ENCODE peak calls at places on chromosomes 4 and X, in six cellular contexts. One of them, this sample, is unnamed. For H3K9me3 and H3K36me3, the result is how much of the 10 kb centered on the place peaks cover.

GRCh38 chrX:18426004-18426320 is 554 bp downstream of the CDKL5 start:
- DNase-seq in CD8-positive, alpha-beta memory T cell: no peak
- DNase-seq in uterus: no peak
- DNase-seq in MM.1S: no peak
- DNase-seq in neuronal stem cell: no peak
- DNase-seq in PC-3: no peak
- DNase-seq in this sample: no peak

GRCh38 chr4:52081216-52081615 is 30.1 kb downstream of the SPATA18 start:
- DNase-seq in CD8-positive, alpha-beta memory T cell: no peak
- DNase-seq in PC-3: no peak
- DNase-seq in neuronal stem cell: no peak
- DNase-seq in MM.1S: no peak
- DNase-seq in uterus: no peak
- DNase-seq in this sample: no peak

GRCh38 chrX:13515181-13515930 is 54.0 kb upstream of the EGFL6 start:
- DNase-seq in uterus: no peak
- DNase-seq in PC-3: no peak
- DNase-seq in CD8-positive, alpha-beta memory T cell: no peak
- DNase-seq in neuronal stem cell: no peak
- DNase-seq in MM.1S: no peak
- DNase-seq in this sample: no peak

GRCh38 chr4:67273676-67274075 is 271.6 kb downstream of the CENPC start:
- DNase-seq in neuronal stem cell: no peak
- DNase-seq in PC-3: peak
- DNase-seq in MM.1S: no peak
- DNase-seq in CD8-positive, alpha-beta memory T cell: no peak
- DNase-seq in uterus: no peak
- DNase-seq in this sample: no peak

GRCh38 chr4:133320576-133321170 is 171.6 kb downstream of the PCDH10 start:
- DNase-seq in neuronal stem cell: peak
- DNase-seq in uterus: no peak
- DNase-seq in MM.1S: peak
- DNase-seq in PC-3: peak
- DNase-seq in CD8-positive, alpha-beta memory T cell: no peak
- DNase-seq in this sample: no peak

GRCh38 chrX:154305481-154306205 is 10.0 kb downstream of the TKTL1 start:
- DNase-seq in uterus: no peak
- DNase-seq in neuronal stem cell: no peak
- DNase-seq in MM.1S: no peak
- DNase-seq in PC-3: no peak
- DNase-seq in CD8-positive, alpha-beta memory T cell: no peak
- DNase-seq in this sample: no peak

GRCh38 chrX:153635788-153636668 is 11.0 kb upstream of the DUSP9 start:
- DNase-seq in neuronal stem cell: no peak
- DNase-seq in uterus: peak
- DNase-seq in MM.1S: peak
- DNase-seq in PC-3: peak
- DNase-seq in CD8-positive, alpha-beta memory T cell: no peak
- DNase-seq in this sample: no peak

GRCh38 chr4:8745036-8745827 is 126.4 kb downstream of the HMX1 start:
- DNase-seq in MM.1S: no peak
- DNase-seq in CD8-positive, alpha-beta memory T cell: no peak
- DNase-seq in PC-3: no peak
- DNase-seq in neuronal stem cell: no peak
- DNase-seq in uterus: peak
- DNase-seq in this sample: no peak

GRCh38 chr4:36414248-36414647 is 132.8 kb downstream of the DTHD1 start:
- DNase-seq in neuronal stem cell: no peak
- DNase-seq in CD8-positive, alpha-beta memory T cell: no peak
- DNase-seq in MM.1S: peak
- DNase-seq in uterus: no peak
- DNase-seq in PC-3: peak
- DNase-seq in this sample: no peak

GRCh38 chr4:111154924-111155323 is 532.0 kb upstream of the PITX2 start:
- DNase-seq in PC-3: no peak
- DNase-seq in CD8-positive, alpha-beta memory T cell: no peak
- DNase-seq in MM.1S: no peak
- DNase-seq in neuronal stem cell: no peak
- DNase-seq in uterus: no peak
- DNase-seq in this sample: no peak

GRCh38 chr4:16642897-16643296 is 255.5 kb downstream of the LDB2 start:
- DNase-seq in MM.1S: peak
- DNase-seq in uterus: no peak
- DNase-seq in CD8-positive, alpha-beta memory T cell: no peak
- DNase-seq in PC-3: peak
- DNase-seq in neuronal stem cell: no peak
- DNase-seq in this sample: no peak

GRCh38 chr4:3123201-3123671 is 48.8 kb downstream of the HTT start:
- DNase-seq in uterus: no peak
- DNase-seq in MM.1S: no peak
- DNase-seq in PC-3: no peak
- DNase-seq in CD8-positive, alpha-beta memory T cell: no peak
- DNase-seq in neuronal stem cell: no peak
- DNase-seq in this sample: no peak

GRCh38 chr4:59537231-59537886 is 1662.8 kb upstream of the ADGRL3 start:
- DNase-seq in CD8-positive, alpha-beta memory T cell: no peak
- DNase-seq in neuronal stem cell: no peak
- DNase-seq in MM.1S: no peak
- DNase-seq in PC-3: peak
- DNase-seq in uterus: no peak
- DNase-seq in this sample: no peak

GRCh38 chrX:152881289-152881688 is 16.6 kb upstream of the ZNF185 start:
- DNase-seq in uterus: no peak
- DNase-seq in MM.1S: no peak
- DNase-seq in neuronal stem cell: no peak
- DNase-seq in CD8-positive, alpha-beta memory T cell: no peak
- DNase-seq in PC-3: no peak
- DNase-seq in this sample: no peak

GRCh38 chrX:153598541-153599191 is at the start of gene CCNQ:
- DNase-seq in CD8-positive, alpha-beta memory T cell: peak
- DNase-seq in neuronal stem cell: no peak
- DNase-seq in PC-3: peak
- DNase-seq in MM.1S: peak
- DNase-seq in uterus: no peak
- DNase-seq in this sample: no peak

GRCh38 chr4:165580379-165580905 is 201.6 kb downstream of the CPE start:
- DNase-seq in uterus: no peak
- DNase-seq in PC-3: peak
- DNase-seq in neuronal stem cell: no peak
- DNase-seq in CD8-positive, alpha-beta memory T cell: no peak
- DNase-seq in MM.1S: no peak
- DNase-seq in this sample: no peak

GRCh38 chr4:79959652-79960051 is 113.4 kb downstream of the ANTXR2 start:
- DNase-seq in neuronal stem cell: peak
- DNase-seq in MM.1S: no peak
- DNase-seq in PC-3: no peak
- DNase-seq in uterus: no peak
- DNase-seq in CD8-positive, alpha-beta memory T cell: no peak
- DNase-seq in this sample: no peak

GRCh38 chr4:104491396-104491821 is 3.3 kb downstream of the CXXC4 start:
- DNase-seq in MM.1S: no peak
- DNase-seq in CD8-positive, alpha-beta memory T cell: peak
- DNase-seq in PC-3: no peak
- DNase-seq in uterus: peak
- DNase-seq in neuronal stem cell: peak
- DNase-seq in this sample: no peak

GRCh38 chrX:109352121-109352556 is 129.7 kb downstream of the GUCY2F start:
- DNase-seq in uterus: no peak
- DNase-seq in neuronal stem cell: no peak
- DNase-seq in PC-3: no peak
- DNase-seq in CD8-positive, alpha-beta memory T cell: no peak
- DNase-seq in MM.1S: no peak
- DNase-seq in this sample: no peak

GRCh38 chr4:125070869-125071268 is 243.9 kb upstream of the FAT4 start:
- DNase-seq in uterus: no peak
- DNase-seq in CD8-positive, alpha-beta memory T cell: no peak
- DNase-seq in MM.1S: peak
- DNase-seq in neuronal stem cell: no peak
- DNase-seq in PC-3: no peak
- DNase-seq in this sample: no peak

GRCh38 chrX:140110081-140110650 is 144.8 kb upstream of the CXorf66 start:
- DNase-seq in uterus: no peak
- DNase-seq in CD8-positive, alpha-beta memory T cell: no peak
- DNase-seq in PC-3: no peak
- DNase-seq in neuronal stem cell: no peak
- DNase-seq in MM.1S: no peak
- DNase-seq in this sample: no peak

GRCh38 chrX:2888309-2888708 is 40.8 kb downstream of the ARSD start:
- DNase-seq in CD8-positive, alpha-beta memory T cell: no peak
- DNase-seq in uterus: no peak
- DNase-seq in MM.1S: no peak
- DNase-seq in neuronal stem cell: no peak
- DNase-seq in PC-3: no peak
- DNase-seq in this sample: no peak

GRCh38 chr4:161799687-161800086 is 364.1 kb downstream of the FSTL5 start:
- DNase-seq in CD8-positive, alpha-beta memory T cell: no peak
- DNase-seq in PC-3: peak
- DNase-seq in neuronal stem cell: no peak
- DNase-seq in uterus: no peak
- DNase-seq in MM.1S: no peak
- DNase-seq in this sample: no peak

GRCh38 chrX:39900788-39901170 is 197.0 kb downstream of the BCOR start:
- DNase-seq in uterus: no peak
- DNase-seq in PC-3: no peak
- DNase-seq in CD8-positive, alpha-beta memory T cell: no peak
- DNase-seq in neuronal stem cell: no peak
- DNase-seq in MM.1S: no peak
- DNase-seq in this sample: no peak

GRCh38 chrX:10173331-10173900 is 16.6 kb downstream of the CLCN4 start:
- DNase-seq in PC-3: no peak
- DNase-seq in neuronal stem cell: peak
- DNase-seq in uterus: peak
- DNase-seq in CD8-positive, alpha-beta memory T cell: no peak
- DNase-seq in MM.1S: no peak
- DNase-seq in this sample: no peak

GRCh38 chr4:181701911-181702310 is 541.3 kb upstream of the TENM3 start:
- DNase-seq in MM.1S: peak
- DNase-seq in CD8-positive, alpha-beta memory T cell: no peak
- DNase-seq in neuronal stem cell: no peak
- DNase-seq in uterus: no peak
- DNase-seq in PC-3: no peak
- DNase-seq in this sample: no peak

GRCh38 chr4:82797591-82798081 is 960 bp downstream of the SCD5 start:
- DNase-seq in CD8-positive, alpha-beta memory T cell: peak
- DNase-seq in MM.1S: no peak
- DNase-seq in PC-3: no peak
- DNase-seq in uterus: no peak
- DNase-seq in neuronal stem cell: no peak
- DNase-seq in this sample: no peak

GRCh38 chrX:46268429-46268828 is 276.8 kb downstream of the ZNF674 start:
- DNase-seq in PC-3: peak
- DNase-seq in uterus: no peak
- DNase-seq in MM.1S: no peak
- DNase-seq in CD8-positive, alpha-beta memory T cell: no peak
- DNase-seq in neuronal stem cell: no peak
- DNase-seq in this sample: no peak

GRCh38 chr4:1321946-1322650 is 24.9 kb upstream of the UVSSA start:
- DNase-seq in CD8-positive, alpha-beta memory T cell: no peak
- DNase-seq in uterus: no peak
- DNase-seq in MM.1S: no peak
- DNase-seq in neuronal stem cell: no peak
- DNase-seq in PC-3: no peak
- DNase-seq in this sample: no peak

GRCh38 chrX:8971116-8971515 is 62.8 kb downstream of the FAM9B start:
- DNase-seq in CD8-positive, alpha-beta memory T cell: no peak
- DNase-seq in uterus: no peak
- DNase-seq in PC-3: peak
- DNase-seq in neuronal stem cell: no peak
- DNase-seq in MM.1S: peak
- DNase-seq in this sample: peak

GRCh38 chrX:116975517-116975916 is 512.7 kb upstream of the CT83 start:
- DNase-seq in uterus: no peak
- DNase-seq in neuronal stem cell: no peak
- DNase-seq in PC-3: no peak
- DNase-seq in MM.1S: no peak
- DNase-seq in CD8-positive, alpha-beta memory T cell: no peak
- DNase-seq in this sample: no peak

GRCh38 chrX:81874807-81875206 is 672.9 kb downstream of the SH3BGRL start:
- DNase-seq in PC-3: no peak
- DNase-seq in neuronal stem cell: no peak
- DNase-seq in uterus: no peak
- DNase-seq in MM.1S: no peak
- DNase-seq in CD8-positive, alpha-beta memory T cell: no peak
- DNase-seq in this sample: no peak
- H3K9me3 ChIP-seq in PC-3: under half
- H3K9me3 ChIP-seq in neuronal stem cell: under half
- H3K9me3 ChIP-seq in uterus: under half
- H3K9me3 ChIP-seq in MM.1S: under half
- H3K9me3 ChIP-seq in CD8-positive, alpha-beta memory T cell: under half
- H3K9me3 ChIP-seq in this sample: under half

DNA sequence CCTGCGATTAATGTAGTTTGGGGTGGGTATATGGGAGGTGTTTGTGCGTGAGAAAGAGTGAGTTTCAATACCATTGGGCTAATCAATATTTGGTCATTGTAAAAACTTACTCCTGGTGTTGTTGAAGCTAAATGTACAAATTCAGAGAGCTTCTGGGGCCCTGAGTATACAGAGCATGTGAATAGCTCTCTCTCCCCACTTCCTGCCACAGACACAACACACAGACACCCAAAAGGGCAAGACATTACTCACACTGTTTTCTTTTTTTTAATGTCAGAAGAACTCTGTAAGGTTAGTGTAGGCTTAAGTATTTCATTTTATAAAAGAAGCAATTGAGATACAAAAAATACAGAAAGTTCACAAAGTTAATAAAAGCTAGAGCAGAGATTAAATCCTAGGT is 151.3 kb upstream of the KCNIP4 start:
- DNase-seq in uterus: no peak
- DNase-seq in MM.1S: no peak
- DNase-seq in PC-3: no peak
- DNase-seq in neuronal stem cell: no peak
- DNase-seq in CD8-positive, alpha-beta memory T cell: no peak
- DNase-seq in this sample: peak
- H3K4me3 ChIP-seq in uterus: no peak
- H3K4me3 ChIP-seq in MM.1S: no peak
- H3K4me3 ChIP-seq in PC-3: no peak
- H3K4me3 ChIP-seq in neuronal stem cell: no peak
- H3K4me3 ChIP-seq in CD8-positive, alpha-beta memory T cell: no peak
- H3K4me3 ChIP-seq in this sample: no peak

GRCh38 chrX:103783971-103784370 is 7.3 kb downstream of the PLP1 start:
- DNase-seq in uterus: no peak
- DNase-seq in CD8-positive, alpha-beta memory T cell: no peak
- DNase-seq in neuronal stem cell: no peak
- DNase-seq in PC-3: no peak
- DNase-seq in MM.1S: no peak
- DNase-seq in this sample: no peak
- H3K36me3 ChIP-seq in uterus: under half
- H3K36me3 ChIP-seq in CD8-positive, alpha-beta memory T cell: under half
- H3K36me3 ChIP-seq in neuronal stem cell: under half
- H3K36me3 ChIP-seq in PC-3: under half
- H3K36me3 ChIP-seq in MM.1S: under half
- H3K36me3 ChIP-seq in this sample: under half

DNA sequence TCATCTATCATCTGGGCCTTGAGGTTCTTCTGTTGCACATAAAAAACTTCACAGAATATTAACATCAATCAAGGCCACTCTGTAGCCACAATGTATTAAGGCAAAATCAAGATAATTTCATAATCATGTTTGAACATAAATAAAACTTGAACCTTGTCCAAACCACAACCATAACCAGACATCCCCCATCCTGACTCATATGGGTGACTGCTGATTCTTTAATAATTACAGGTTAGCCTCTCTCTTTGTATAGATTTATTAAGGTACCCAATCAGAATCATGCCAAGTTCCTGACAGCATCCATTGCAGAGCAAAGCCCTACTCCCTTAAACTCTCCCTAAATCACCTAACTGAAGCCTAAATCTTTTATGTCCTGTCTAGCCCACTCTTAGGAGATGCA is 16.7 kb upstream of the AREG start:
- DNase-seq in MM.1S: no peak
- DNase-seq in PC-3: peak
- DNase-seq in uterus: no peak
- DNase-seq in neuronal stem cell: no peak
- DNase-seq in CD8-positive, alpha-beta memory T cell: no peak
- DNase-seq in this sample: no peak
- H3K9me3 ChIP-seq in MM.1S: under half
- H3K9me3 ChIP-seq in PC-3: under half
- H3K9me3 ChIP-seq in uterus: under half
- H3K9me3 ChIP-seq in neuronal stem cell: under half
- H3K9me3 ChIP-seq in CD8-positive, alpha-beta memory T cell: under half
- H3K9me3 ChIP-seq in this sample: under half

This sample was measured in CD4-positive, CD25-positive, alpha-beta regulatory T cell.